ENCODE peak calls at places on chromosomes 2 and 18, in eight cellular contexts. A is body of pancreas, U is lower lobe of right lung, G is GM18507, Q is fibroblast of lung, J is HL-60, C is cerebellar cortex, Z is endothelial cell. D is an unnamed sample.

GRCh38 chr2:144048631-144049060 is 471.3 kb downstream of the ZEB2 start:
- DNase-seq in U (no peak), G (no peak), Z (no peak), C (no peak), J (no peak), Q (no peak), A (no peak), D (no peak)

GRCh38 chr2:233471291-233472035 is 95.1 kb downstream of the USP40 start:
- DNase-seq in Z (no peak), J (no peak), C (no peak), A (no peak), U (no peak), Q (no peak), G (no peak), D (no peak)

GRCh38 chr2:26136431-26136830 is 36.5 kb upstream of the GAREM2 start:
- DNase-seq in A (no peak), G (no peak), J (no peak), Z (no peak), Q (no peak), U (no peak), C (no peak), D (no peak)

GRCh38 chr18:48105317-48105716 is 174.9 kb upstream of the SMAD2 start:
- DNase-seq in Z (no peak), U (no peak), Q (no peak), G (no peak), J (no peak), A (no peak), C (no peak), D (no peak)

GRCh38 chr2:96511851-96512250 is 6.7 kb upstream of the NEURL3 start:
- DNase-seq in J (no peak), Q (no peak), Z (no peak), C (no peak), G (no peak), A (no peak), U (no peak), D (no peak)

GRCh38 chr2:71928734-71929481 is 218.8 kb downstream of the CYP26B1 start:
- DNase-seq in A (no peak), U (no peak), J (no peak), C (no peak), G (no peak), Z (no peak), Q (no peak), D (no peak)

GRCh38 chr2:9347411-9347853 is 75.9 kb downstream of the ITGB1BP1 start:
- DNase-seq in C (peak), G (no peak), J (no peak), Z (no peak), A (peak), Q (no peak), U (no peak), D (no peak)

GRCh38 chr2:133177196-133177595 is 391.1 kb downstream of the NCKAP5 start:
- DNase-seq in J (no peak), A (no peak), Z (no peak), U (no peak), G (no peak), Q (peak), C (no peak), D (no peak)

GRCh38 chr2:239826786-239827510 is 198.2 kb downstream of the NDUFA10 start:
- DNase-seq in Q (no peak), C (no peak), U (no peak), Z (no peak), A (no peak), G (no peak), J (no peak), D (no peak)

GRCh38 chr2:148826791-148827190 is 48.2 kb upstream of the KIF5C start:
- DNase-seq in G (no peak), J (no peak), A (no peak), Q (no peak), Z (no peak), C (no peak), U (no peak), D (no peak)

GRCh38 chr18:45167109-45167551 is 448.1 kb upstream of the SLC14A2 start:
- DNase-seq in A (no peak), Q (peak), C (no peak), G (no peak), J (no peak), Z (no peak), U (no peak), D (no peak)

GRCh38 chr2:11343626-11344341 is 652 bp downstream of the ROCK2 start:
- DNase-seq in Z (peak), Q (peak), C (peak), G (no peak), U (peak), A (peak), J (peak), D (peak)

GRCh38 chr2:167816897-167817296 is 430.5 kb downstream of the STK39 start:
- DNase-seq in G (no peak), Q (no peak), C (no peak), Z (no peak), U (no peak), J (no peak), A (no peak), D (no peak)

GRCh38 chr2:102099536-102100293 is 42.8 kb upstream of the IL1R1 start:
- DNase-seq in A (no peak), J (no peak), Z (no peak), Q (peak), U (no peak), C (no peak), G (no peak), D (no peak)

GRCh38 chr2:28750316-28751101 is 1.1 kb upstream of the PPP1CB start:
- DNase-seq in Q (peak), A (peak), C (peak), G (no peak), U (no peak), Z (no peak), J (peak), D (peak)

GRCh38 chr18:58828399-58829121 is 36.1 kb upstream of the ZNF532 start:
- DNase-seq in C (no peak), Q (peak), J (no peak), Z (no peak), U (no peak), A (peak), G (no peak), D (no peak)

GRCh38 chr2:120390381-120391055 is 44.6 kb downstream of the INHBB start:
- DNase-seq in Q (no peak), J (no peak), A (peak), C (no peak), G (no peak), U (peak), Z (no peak), D (no peak)

GRCh38 chr2:231337807-231338759 is 57.4 kb upstream of the B3GNT7 start:
- DNase-seq in C (no peak), G (no peak), J (no peak), A (no peak), Q (no peak), U (no peak), Z (no peak), D (no peak)

GRCh38 chr2:123916512-123916911 is 108.6 kb upstream of the CNTNAP5 start:
- DNase-seq in C (peak), Z (no peak), U (no peak), J (no peak), G (no peak), Q (no peak), A (no peak), D (no peak)